ENCODE peak calls at places on chromosomes 1 and 21, in nine cellular contexts. J, U, V, Q, S, Z, M, O and N are unnamed samples.

GRCh38 chr1:209590405-209590804 is 6.9 kb downstream of the CAMK1G start:
- DNase-seq in J (no peak), U (peak; percentile 47), V (no peak), Q (no peak), S (peak; percentile 9), Z (no peak), M (peak; percentile 36), O (peak; percentile 46), N (no peak)

GRCh38 chr1:205633421-205633976 is 1.7 kb upstream of the ELK4 start:
- DNase-seq in J (no peak), U (no peak), V (no peak), Q (no peak), S (no peak), Z (no peak), M (peak; percentile 10), O (peak; percentile 34), N (no peak)

GRCh38 chr1:34320081-34320480 is 143.4 kb downstream of the C1orf94 start:
- DNase-seq in J (peak; percentile 10), U (no peak), V (peak; percentile 44), Q (no peak), S (no peak), Z (no peak), M (no peak), O (no peak), N (no peak)

GRCh38 chr1:185112343-185112742 is 44.4 kb downstream of the TRMT1L start:
- DNase-seq in J (no peak), U (no peak), V (no peak), Q (no peak), S (no peak), Z (no peak), M (no peak), O (peak; percentile 15), N (no peak)

GRCh38 chr21:39048064-39048463 is 135.2 kb downstream of the PSMG1 start:
- DNase-seq in J (peak; percentile 12), U (peak; percentile 71), V (peak; percentile 65), Q (peak; percentile 60), S (peak; percentile 22), Z (no peak), M (peak; percentile 48), O (peak; percentile 38), N (no peak)

GRCh38 chr21:28138272-28138671 is 854.4 kb downstream of the LTN1 start:
- DNase-seq in J (no peak), U (no peak), V (no peak), Q (no peak), S (no peak), Z (no peak), M (peak; percentile 3), O (peak; percentile 41), N (no peak)

GRCh38 chr1:222331340-222331739 is 216.6 kb downstream of the HHIPL2 start:
- DNase-seq in J (no peak), U (no peak), V (peak; percentile 72), Q (no peak), S (no peak), Z (no peak), M (peak; percentile 34), O (peak; percentile 79), N (no peak)

GRCh38 chr1:88509369-88509768 is 174.7 kb upstream of the PKN2 start:
- DNase-seq in J (peak; percentile 12), U (no peak), V (no peak), Q (no peak), S (no peak), Z (no peak), M (no peak), O (peak; percentile 85), N (no peak)

GRCh38 chr21:44337428-44337827 is 1.8 kb downstream of the CFAP410 start:
- DNase-seq in J (no peak), U (no peak), V (no peak), Q (no peak), S (no peak), Z (no peak), M (no peak), O (peak; percentile 33), N (no peak)

GRCh38 chr21:29332461-29333354 is 34.0 kb downstream of the BACH1 start:
- DNase-seq in J (peak; percentile 64), U (no peak), V (peak; percentile 73), Q (no peak), S (peak; percentile 76), Z (no peak), M (peak; percentile 74), O (peak; percentile 71), N (no peak)

GRCh38 chr1:202958544-202959275 is 598 bp upstream of the ADIPOR1 start:
- DNase-seq in J (no peak), U (no peak), V (no peak), Q (no peak), S (no peak), Z (no peak), M (no peak), O (no peak), N (peak; percentile 14)

GRCh38 chr21:34912022-34912933 is 136.8 kb downstream of the RUNX1 start:
- DNase-seq in J (no peak), U (no peak), V (no peak), Q (no peak), S (no peak), Z (no peak), M (no peak), O (no peak), N (no peak)

GRCh38 chr1:53633073-53633704 is 105.8 kb downstream of the GLIS1 start:
- DNase-seq in J (no peak), U (no peak), V (no peak), Q (no peak), S (no peak), Z (no peak), M (no peak), O (no peak), N (no peak)

GRCh38 chr1:6275826-6276764 is 15.2 kb upstream of the GPR153 start:
- DNase-seq in J (peak; percentile 61), U (peak; percentile 88), V (peak; percentile 56), Q (peak; percentile 78), S (no peak), Z (peak; percentile 87), M (peak; percentile 76), O (peak; percentile 87), N (peak; percentile 22)
- H3K4me3 ChIP-seq in J (no peak overlapping the region), U (no peak overlapping the region), V (no peak overlapping the region), Q (peak overlapping the region; percentile 36), S (no peak overlapping the region), Z (no peak overlapping the region), M (peak overlapping the region; percentile 5), O (peak overlapping the region; percentile 26), N (no peak overlapping the region)

GRCh38 chr1:214369364-214369763 is 88.4 kb downstream of the SMYD2 start:
- DNase-seq in J (no peak), U (no peak), V (no peak), Q (no peak), S (no peak), Z (no peak), M (no peak), O (no peak), N (no peak)

GRCh38 chr1:214372092-214372491 is 91.1 kb downstream of the SMYD2 start:
- DNase-seq in J (no peak), U (no peak), V (peak; percentile 60), Q (no peak), S (no peak), Z (no peak), M (peak; percentile 12), O (no peak), N (no peak)

GRCh38 chr1:214370585-214370984 is 89.6 kb downstream of the SMYD2 start:
- DNase-seq in J (no peak), U (no peak), V (no peak), Q (no peak), S (no peak), Z (no peak), M (no peak), O (no peak), N (no peak)

GRCh38 chr1:214364335-214364734 is 83.4 kb downstream of the SMYD2 start:
- DNase-seq in J (no peak), U (no peak), V (no peak), Q (peak; percentile 31), S (no peak), Z (no peak), M (no peak), O (no peak), N (no peak)

DNA sequence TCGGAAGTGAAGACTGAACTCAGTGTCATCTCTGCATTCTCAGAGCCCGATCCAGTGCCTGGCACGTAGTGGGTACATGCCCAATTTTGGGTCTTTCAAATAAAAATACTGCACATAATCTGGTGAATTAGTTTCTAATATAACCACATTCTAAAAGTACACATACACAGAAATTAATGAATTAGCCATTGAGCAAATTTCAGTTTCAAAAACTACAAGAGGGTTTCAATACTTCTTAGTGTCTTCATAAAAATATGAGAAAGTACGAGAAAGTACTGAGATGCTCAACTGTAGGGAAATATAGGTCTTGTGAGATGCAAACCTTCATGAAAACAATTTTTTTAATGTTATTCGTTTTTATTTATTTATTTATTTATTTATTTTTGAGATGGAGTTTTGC is 86.9 kb downstream of the SMYD2 start:
- DNase-seq in J (no peak), U (no peak), V (no peak), Q (no peak), S (no peak), Z (no peak), M (no peak), O (no peak), N (no peak)
- TF ChIP-seq CTCF in J (no peak), U (no peak), V (no peak), Q (no peak), S (no peak), Z (no peak), M (no peak), O (no peak), N (no peak)

DNA sequence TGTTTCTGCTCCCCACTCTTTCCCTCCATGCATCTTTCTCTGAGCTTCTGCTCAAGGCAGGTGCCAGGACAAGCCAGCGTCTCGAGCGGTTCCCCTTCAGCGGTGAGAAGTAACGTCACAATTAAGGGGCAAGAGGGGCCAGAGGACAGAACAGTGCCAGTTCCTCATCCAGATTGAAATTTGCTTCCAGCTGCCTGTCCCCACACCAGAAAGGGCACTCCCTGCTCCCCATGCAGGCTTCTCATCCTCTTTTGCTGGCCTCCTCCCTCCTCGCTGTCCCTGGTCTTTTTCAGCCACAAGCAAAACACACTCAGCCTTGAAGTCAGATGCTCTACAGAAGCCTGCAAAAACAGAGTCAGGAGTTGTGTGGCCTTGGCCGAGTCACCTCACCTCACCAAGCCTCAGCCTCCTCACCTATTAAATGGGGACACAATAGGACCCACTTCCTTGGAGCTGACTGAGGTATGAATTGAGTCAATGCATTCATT is 35.0 kb upstream of the ECE1 start:
- DNase-seq in J (no peak), U (no peak), V (no peak), Q (no peak), S (peak; percentile 77), Z (no peak), M (no peak), O (no peak), N (no peak)
- H3K4me3 ChIP-seq in J (no peak overlapping the region), U (no peak overlapping the region), V (no peak overlapping the region), Q (no peak overlapping the region), S (no peak overlapping the region), Z (peak overlapping the region; percentile 13), M (no peak overlapping the region), O (peak overlapping the region; percentile 6), N (no peak overlapping the region)

DNA sequence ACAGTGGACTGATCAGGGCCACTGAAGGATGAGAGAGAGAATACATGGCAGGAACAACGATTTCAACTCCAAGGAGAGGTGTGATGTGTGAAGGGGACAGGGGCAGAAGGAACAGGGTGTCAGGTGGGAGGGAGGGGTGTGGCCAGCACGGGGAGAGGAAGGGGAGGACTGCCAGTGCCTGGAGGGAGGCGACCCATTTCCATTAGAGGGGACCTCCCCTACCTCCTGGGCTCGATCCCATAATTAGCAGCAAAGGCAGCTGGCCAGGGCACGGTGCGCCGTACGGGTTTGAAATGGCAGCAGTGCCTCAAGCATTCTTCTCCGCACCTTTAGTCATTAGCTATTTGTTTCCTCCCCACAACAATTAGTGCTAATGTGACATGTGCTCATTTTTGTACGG is 22.7 kb downstream of the CRYAA start:
- DNase-seq in J (no peak), U (no peak), V (no peak), Q (peak; percentile 1), S (no peak), Z (no peak), M (no peak), O (no peak), N (no peak)
- TF ChIP-seq CTCF in J (no peak), U (no peak), V (no peak), Q (no peak), S (no peak), Z (no peak), M (no peak), O (no peak), N (no peak)